ENCODE peak calls at places on chromosomes 13 and 19, in seven cellular contexts. One of them, this sample, is unnamed.

GRCh38 chr13:40275636-40276035 is 390.8 kb downstream of the FOXO1 start:
- DNase-seq in cardiac fibroblast: no peak
- DNase-seq in AG04450: no peak
- DNase-seq in HL-60: no peak
- DNase-seq in IMR-90: no peak
- DNase-seq in tibial nerve: no peak
- DNase-seq in aorta: no peak
- DNase-seq in this sample: peak

GRCh38 chr13:73388586-73388985 is 329.8 kb downstream of the KLF5 start:
- DNase-seq in cardiac fibroblast: no peak
- DNase-seq in AG04450: no peak
- DNase-seq in HL-60: no peak
- DNase-seq in IMR-90: no peak
- DNase-seq in tibial nerve: no peak
- DNase-seq in aorta: no peak
- DNase-seq in this sample: no peak

GRCh38 chr13:76014618-76015315 is 378.6 kb downstream of the LMO7 start:
- DNase-seq in cardiac fibroblast: peak
- DNase-seq in AG04450: no peak
- DNase-seq in HL-60: no peak
- DNase-seq in IMR-90: peak
- DNase-seq in tibial nerve: no peak
- DNase-seq in aorta: no peak
- DNase-seq in this sample: peak

GRCh38 chr13:23753523-23753922 is 135.7 kb downstream of the MIPEP start:
- DNase-seq in cardiac fibroblast: peak
- DNase-seq in AG04450: no peak
- DNase-seq in HL-60: no peak
- DNase-seq in IMR-90: peak
- DNase-seq in tibial nerve: no peak
- DNase-seq in aorta: no peak
- DNase-seq in this sample: peak

GRCh38 chr13:47545630-47546029 is 455.4 kb downstream of the SUCLA2 start:
- DNase-seq in cardiac fibroblast: no peak
- DNase-seq in AG04450: no peak
- DNase-seq in HL-60: no peak
- DNase-seq in IMR-90: no peak
- DNase-seq in tibial nerve: no peak
- DNase-seq in aorta: no peak
- DNase-seq in this sample: no peak

GRCh38 chr13:95707442-95708389 is 30.8 kb downstream of the DNAJC3 start:
- DNase-seq in cardiac fibroblast: no peak
- DNase-seq in AG04450: no peak
- DNase-seq in HL-60: no peak
- DNase-seq in IMR-90: no peak
- DNase-seq in tibial nerve: no peak
- DNase-seq in aorta: no peak
- DNase-seq in this sample: no peak

GRCh38 chr13:39781381-39781780 is 125.9 kb downstream of the COG6 start:
- DNase-seq in cardiac fibroblast: no peak
- DNase-seq in AG04450: no peak
- DNase-seq in HL-60: no peak
- DNase-seq in IMR-90: no peak
- DNase-seq in tibial nerve: no peak
- DNase-seq in aorta: no peak
- DNase-seq in this sample: no peak

GRCh38 chr13:89380101-89380500 is 1708.9 kb downstream of the SLITRK5 start:
- DNase-seq in cardiac fibroblast: no peak
- DNase-seq in AG04450: no peak
- DNase-seq in HL-60: no peak
- DNase-seq in IMR-90: no peak
- DNase-seq in tibial nerve: no peak
- DNase-seq in aorta: no peak
- DNase-seq in this sample: no peak

GRCh38 chr13:26423634-26424033 is 133.8 kb upstream of the WASF3 start:
- DNase-seq in cardiac fibroblast: peak
- DNase-seq in AG04450: no peak
- DNase-seq in HL-60: no peak
- DNase-seq in IMR-90: peak
- DNase-seq in tibial nerve: no peak
- DNase-seq in aorta: peak
- DNase-seq in this sample: no peak

GRCh38 chr19:3357731-3358391 is 8.5 kb upstream of the NFIC start:
- DNase-seq in cardiac fibroblast: no peak
- DNase-seq in AG04450: no peak
- DNase-seq in HL-60: no peak
- DNase-seq in IMR-90: no peak
- DNase-seq in tibial nerve: no peak
- DNase-seq in aorta: no peak
- DNase-seq in this sample: no peak

GRCh38 chr13:51576754-51577153 is 7.5 kb upstream of the WDFY2 start:
- DNase-seq in cardiac fibroblast: no peak
- DNase-seq in AG04450: no peak
- DNase-seq in HL-60: no peak
- DNase-seq in IMR-90: no peak
- DNase-seq in tibial nerve: no peak
- DNase-seq in aorta: no peak
- DNase-seq in this sample: no peak

GRCh38 chr19:2922987-2923386 is 21.8 kb downstream of the ZNF77 start:
- DNase-seq in cardiac fibroblast: peak
- DNase-seq in AG04450: no peak
- DNase-seq in HL-60: no peak
- DNase-seq in IMR-90: peak
- DNase-seq in tibial nerve: no peak
- DNase-seq in aorta: no peak
- DNase-seq in this sample: no peak

GRCh38 chr13:31282741-31283455 is 83.1 kb downstream of the B3GLCT start:
- DNase-seq in cardiac fibroblast: peak
- DNase-seq in AG04450: no peak
- DNase-seq in HL-60: no peak
- DNase-seq in IMR-90: no peak
- DNase-seq in tibial nerve: no peak
- DNase-seq in aorta: no peak
- DNase-seq in this sample: no peak

GRCh38 chr13:74555291-74556001 is 421.2 kb upstream of the KLF12 start:
- DNase-seq in cardiac fibroblast: no peak
- DNase-seq in AG04450: no peak
- DNase-seq in HL-60: no peak
- DNase-seq in IMR-90: no peak
- DNase-seq in tibial nerve: no peak
- DNase-seq in aorta: no peak
- DNase-seq in this sample: no peak

GRCh38 chr19:8608858-8609209 is 1.7 kb downstream of the ADAMTS10 start:
- DNase-seq in cardiac fibroblast: no peak
- DNase-seq in AG04450: no peak
- DNase-seq in HL-60: no peak
- DNase-seq in IMR-90: no peak
- DNase-seq in tibial nerve: no peak
- DNase-seq in aorta: no peak
- DNase-seq in this sample: no peak
- H3K4me3 ChIP-seq in cardiac fibroblast: peak
- H3K4me3 ChIP-seq in AG04450: peak
- H3K4me3 ChIP-seq in HL-60: no peak
- H3K4me3 ChIP-seq in IMR-90: peak
- H3K4me3 ChIP-seq in tibial nerve: peak
- H3K4me3 ChIP-seq in aorta: no peak
- H3K4me3 ChIP-seq in this sample: peak

DNA sequence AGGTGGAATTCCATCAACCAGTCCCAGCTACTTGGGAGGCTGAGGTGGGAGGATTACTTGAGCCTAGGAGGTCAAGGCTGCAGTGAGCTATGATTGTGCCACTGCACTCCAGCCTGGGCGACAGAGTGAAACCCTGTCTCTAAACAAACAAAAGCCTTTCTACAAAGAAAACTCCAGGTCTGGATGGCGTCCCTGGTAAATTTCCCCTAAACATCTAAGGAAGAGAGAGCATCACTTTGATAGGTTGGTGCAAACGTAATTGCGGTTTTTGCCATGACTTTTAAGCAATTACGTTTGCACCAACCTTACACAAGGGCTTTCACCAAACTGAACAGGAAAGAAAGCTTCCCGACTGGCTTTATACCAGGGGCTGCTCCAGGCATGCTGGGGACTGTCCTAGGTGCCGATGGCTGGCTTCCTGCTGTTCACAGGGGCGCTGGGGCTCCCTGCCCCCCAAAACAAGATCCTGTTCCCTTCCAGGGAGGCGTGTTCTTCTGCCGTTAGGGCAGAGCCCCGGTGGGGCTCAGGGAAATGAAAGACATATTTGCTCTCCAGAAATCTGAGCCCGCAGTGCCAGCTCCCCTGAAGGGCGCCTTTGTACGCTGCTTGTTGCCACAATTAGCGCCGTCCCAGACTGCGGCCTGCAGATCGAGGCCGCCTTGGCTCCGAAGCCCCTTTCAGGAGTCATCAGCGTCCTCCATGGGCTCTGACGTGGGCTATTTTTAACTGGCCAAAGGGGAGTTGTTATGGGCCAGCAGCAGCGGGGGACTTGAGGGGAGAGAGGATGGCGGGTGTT is 38.7 kb upstream of the KLF2 start:
- DNase-seq in cardiac fibroblast: no peak
- DNase-seq in AG04450: no peak
- DNase-seq in HL-60: no peak
- DNase-seq in IMR-90: no peak
- DNase-seq in tibial nerve: no peak
- DNase-seq in aorta: peak
- DNase-seq in this sample: no peak
- H3K4me3 ChIP-seq in cardiac fibroblast: no peak
- H3K4me3 ChIP-seq in AG04450: no peak
- H3K4me3 ChIP-seq in HL-60: no peak
- H3K4me3 ChIP-seq in IMR-90: no peak
- H3K4me3 ChIP-seq in tibial nerve: peak
- H3K4me3 ChIP-seq in aorta: no peak
- H3K4me3 ChIP-seq in this sample: peak

GRCh38 chr19:1672038-1672768 is 19.8 kb upstream of the TCF3 start:
- DNase-seq in cardiac fibroblast: peak
- DNase-seq in AG04450: no peak
- DNase-seq in HL-60: peak
- DNase-seq in IMR-90: peak
- DNase-seq in tibial nerve: no peak
- DNase-seq in aorta: peak
- DNase-seq in this sample: no peak
- H3K4me3 ChIP-seq in cardiac fibroblast: peak
- H3K4me3 ChIP-seq in AG04450: peak
- H3K4me3 ChIP-seq in HL-60: peak
- H3K4me3 ChIP-seq in IMR-90: peak
- H3K4me3 ChIP-seq in tibial nerve: peak
- H3K4me3 ChIP-seq in aorta: no peak
- H3K4me3 ChIP-seq in this sample: no peak

GRCh38 chr13:93945621-93946020 is 533.9 kb downstream of the DCT start:
- DNase-seq in cardiac fibroblast: no peak
- DNase-seq in AG04450: no peak
- DNase-seq in HL-60: no peak
- DNase-seq in IMR-90: no peak
- DNase-seq in tibial nerve: no peak
- DNase-seq in aorta: no peak
- DNase-seq in this sample: no peak
- H3K4me3 ChIP-seq in cardiac fibroblast: no peak
- H3K4me3 ChIP-seq in AG04450: no peak
- H3K4me3 ChIP-seq in HL-60: no peak
- H3K4me3 ChIP-seq in IMR-90: no peak
- H3K4me3 ChIP-seq in tibial nerve: no peak
- H3K4me3 ChIP-seq in aorta: no peak
- H3K4me3 ChIP-seq in this sample: no peak

GRCh38 chr13:35468195-35468594 is 8.3 kb downstream of the MAB21L1 start:
- DNase-seq in cardiac fibroblast: peak
- DNase-seq in AG04450: no peak
- DNase-seq in HL-60: no peak
- DNase-seq in IMR-90: no peak
- DNase-seq in tibial nerve: no peak
- DNase-seq in aorta: no peak
- DNase-seq in this sample: no peak

GRCh38 chr13:35471466-35472307 is 4.8 kb downstream of the MAB21L1 start:
- DNase-seq in cardiac fibroblast: peak
- DNase-seq in AG04450: no peak
- DNase-seq in HL-60: no peak
- DNase-seq in IMR-90: no peak
- DNase-seq in tibial nerve: no peak
- DNase-seq in aorta: no peak
- DNase-seq in this sample: no peak

GRCh38 chr13:35470671-35471465 is 5.6 kb downstream of the MAB21L1 start:
- DNase-seq in cardiac fibroblast: peak
- DNase-seq in AG04450: no peak
- DNase-seq in HL-60: no peak
- DNase-seq in IMR-90: peak
- DNase-seq in tibial nerve: peak
- DNase-seq in aorta: peak
- DNase-seq in this sample: peak

GRCh38 chr13:35472308-35473008 is 4.0 kb downstream of the MAB21L1 start:
- DNase-seq in cardiac fibroblast: no peak
- DNase-seq in AG04450: no peak
- DNase-seq in HL-60: no peak
- DNase-seq in IMR-90: no peak
- DNase-seq in tibial nerve: no peak
- DNase-seq in aorta: no peak
- DNase-seq in this sample: no peak

DNA sequence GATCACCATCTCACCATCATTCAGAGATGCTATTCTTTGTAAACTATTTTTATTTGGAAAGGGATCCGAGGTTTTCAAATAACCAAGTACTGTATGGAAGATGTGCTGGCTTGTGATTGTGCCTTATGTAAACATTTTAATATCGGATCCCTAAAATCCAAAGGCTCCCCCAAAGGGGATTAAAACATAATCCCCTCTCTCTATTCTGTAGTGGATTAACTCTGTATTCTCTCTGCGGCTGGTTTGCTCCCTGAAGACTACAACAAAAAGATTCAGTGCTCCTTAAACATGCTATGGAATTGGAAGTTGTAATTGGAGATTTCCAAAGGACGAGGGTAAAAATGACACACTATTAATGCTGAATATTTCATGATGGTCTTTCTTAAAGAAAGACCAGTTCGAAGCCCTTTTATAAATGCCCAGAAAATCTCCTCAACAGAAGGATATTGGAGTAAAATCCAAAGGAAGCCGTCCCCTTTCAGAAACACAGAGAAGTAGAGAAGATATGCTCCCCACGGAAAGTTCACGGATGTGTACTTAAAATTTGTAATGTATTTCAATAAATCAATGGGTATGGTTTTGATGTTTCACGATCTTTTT is 6.6 kb downstream of the MAB21L1 start:
- DNase-seq in cardiac fibroblast: no peak
- DNase-seq in AG04450: no peak
- DNase-seq in HL-60: no peak
- DNase-seq in IMR-90: no peak
- DNase-seq in tibial nerve: no peak
- DNase-seq in aorta: no peak
- DNase-seq in this sample: no peak
- H3K4me3 ChIP-seq in cardiac fibroblast: no peak
- H3K4me3 ChIP-seq in AG04450: no peak
- H3K4me3 ChIP-seq in HL-60: no peak
- H3K4me3 ChIP-seq in IMR-90: no peak
- H3K4me3 ChIP-seq in tibial nerve: peak
- H3K4me3 ChIP-seq in aorta: no peak
- H3K4me3 ChIP-seq in this sample: no peak

GRCh38 chr19:49692102-49692599 is 1.2 kb downstream of the CPT1C start:
- DNase-seq in cardiac fibroblast: no peak
- DNase-seq in AG04450: no peak
- DNase-seq in HL-60: no peak
- DNase-seq in IMR-90: no peak
- DNase-seq in tibial nerve: no peak
- DNase-seq in aorta: no peak
- DNase-seq in this sample: no peak
- H3K4me3 ChIP-seq in cardiac fibroblast: peak
- H3K4me3 ChIP-seq in AG04450: peak
- H3K4me3 ChIP-seq in HL-60: no peak
- H3K4me3 ChIP-seq in IMR-90: no peak
- H3K4me3 ChIP-seq in tibial nerve: peak
- H3K4me3 ChIP-seq in aorta: no peak
- H3K4me3 ChIP-seq in this sample: peak